ENCODE peak calls at places on chromosomes 12 and 14, in seven cellular contexts. Y is Caki2; U is DMS153; L is stimulated activated CD8-positive, alpha-beta memory T cell treated with anti-CD3 and anti-CD28 coated beads, Interleukin-4, amount 100 ng/mL, for 4 hours; N is CD8-positive, alpha-beta memory T cell; G is posterior vena cava; Z is ELR. E is an unnamed sample.

GRCh38 chr12:58346032-58346632 is 404.8 kb downstream of the ATP23 start:
- DNase-seq in Y (peak), U (peak), L (no peak), N (no peak), G (no peak), Z (peak), E (peak)

GRCh38 chr14:105622329-105622955 is 96.1 kb downstream of the TMEM121 start:
- DNase-seq in Y (no peak), U (no peak), L (no peak), N (no peak), G (no peak), Z (no peak), E (no peak)

GRCh38 chr12:108980831-108981618 is 39.8 kb downstream of the SVOP start:
- DNase-seq in Y (no peak), U (no peak), L (no peak), N (no peak), G (no peak), Z (no peak), E (peak)

GRCh38 chr12:29611906-29612305 is 114.4 kb upstream of the OVCH1 start:
- DNase-seq in Y (no peak), U (no peak), L (no peak), N (no peak), G (no peak), Z (no peak), E (no peak)

GRCh38 chr12:110688446-110689001 is 391 bp downstream of the HVCN1 start:
- DNase-seq in Y (no peak), U (no peak), L (no peak), N (no peak), G (no peak), Z (no peak), E (no peak)

GRCh38 chr12:7129647-7130536 is at the start of gene CLSTN3:
- DNase-seq in Y (peak), U (peak), L (peak), N (peak), G (peak), Z (peak), E (no peak)

GRCh38 chr12:103855036-103855712 is 14.1 kb upstream of the NT5DC3 start:
- DNase-seq in Y (no peak), U (peak), L (no peak), N (no peak), G (no peak), Z (peak), E (no peak)

GRCh38 chr12:6567112-6567680 is 895 bp downstream of the NOP2 start:
- DNase-seq in Y (no peak), U (no peak), L (no peak), N (no peak), G (no peak), Z (no peak), E (no peak)

GRCh38 chr14:51844482-51844881 is 15.9 kb upstream of the GNG2 start:
- DNase-seq in Y (no peak), U (no peak), L (no peak), N (no peak), G (no peak), Z (no peak), E (no peak)

GRCh38 chr12:25585021-25585523 is 32.0 kb upstream of the LMNTD1 start:
- DNase-seq in Y (no peak), U (no peak), L (no peak), N (no peak), G (no peak), Z (no peak), E (no peak)

GRCh38 chr14:53946404-53947400 is 9.9 kb downstream of the BMP4 start:
- DNase-seq in Y (no peak), U (no peak), L (no peak), N (no peak), G (no peak), Z (no peak), E (no peak)

E was measured in LoVo.